ENCODE peak calls at places on chromosomes 11 and 22, in six cellular contexts. One of them, this sample, is unnamed.

GRCh38 chr11:65254724-65255123 is 7.0 kb upstream of the POLA2 start:
- DNase-seq in tibial nerve: no peak
- DNase-seq in lower lobe of right lung: no peak
- DNase-seq in kidney: no peak
- DNase-seq in foreskin fibroblast: no peak
- DNase-seq in AG04449: no peak
- DNase-seq in this sample: no peak

GRCh38 chr22:44758354-44758969 is 6.1 kb downstream of the ARHGAP8 start:
- DNase-seq in tibial nerve: no peak
- DNase-seq in lower lobe of right lung: no peak
- DNase-seq in kidney: no peak
- DNase-seq in foreskin fibroblast: no peak
- DNase-seq in AG04449: peak; percentile 7
- DNase-seq in this sample: peak; percentile 33

GRCh38 chr22:20578192-20578591 is 70.8 kb downstream of the MED15 start:
- DNase-seq in tibial nerve: no peak
- DNase-seq in lower lobe of right lung: no peak
- DNase-seq in kidney: no peak
- DNase-seq in foreskin fibroblast: no peak
- DNase-seq in AG04449: no peak
- DNase-seq in this sample: peak; percentile 64

GRCh38 chr11:48210052-48210451 is 6.6 kb upstream of the OR4B1 start:
- DNase-seq in tibial nerve: no peak
- DNase-seq in lower lobe of right lung: no peak
- DNase-seq in kidney: no peak
- DNase-seq in foreskin fibroblast: no peak
- DNase-seq in AG04449: no peak
- DNase-seq in this sample: no peak

GRCh38 chr11:120680322-120680721 is 168.8 kb downstream of the GRIK4 start:
- DNase-seq in tibial nerve: no peak
- DNase-seq in lower lobe of right lung: no peak
- DNase-seq in kidney: no peak
- DNase-seq in foreskin fibroblast: no peak
- DNase-seq in AG04449: no peak
- DNase-seq in this sample: no peak

GRCh38 chr11:6894097-6894496 is 1.8 kb upstream of the OR2D2 start:
- DNase-seq in tibial nerve: no peak
- DNase-seq in lower lobe of right lung: no peak
- DNase-seq in kidney: no peak
- DNase-seq in foreskin fibroblast: no peak
- DNase-seq in AG04449: no peak
- DNase-seq in this sample: no peak

GRCh38 chr11:34585870-34586654 is 34.8 kb upstream of the EHF start:
- DNase-seq in tibial nerve: no peak
- DNase-seq in lower lobe of right lung: no peak
- DNase-seq in kidney: no peak
- DNase-seq in foreskin fibroblast: peak; percentile 49
- DNase-seq in AG04449: no peak
- DNase-seq in this sample: no peak

GRCh38 chr11:92473736-92474135 is 249.1 kb downstream of the FAT3 start:
- DNase-seq in tibial nerve: no peak
- DNase-seq in lower lobe of right lung: no peak
- DNase-seq in kidney: no peak
- DNase-seq in foreskin fibroblast: no peak
- DNase-seq in AG04449: no peak
- DNase-seq in this sample: no peak

GRCh38 chr22:38718414-38718813 is 12.7 kb downstream of the GTPBP1 start:
- DNase-seq in tibial nerve: no peak
- DNase-seq in lower lobe of right lung: peak; percentile 73
- DNase-seq in kidney: peak; percentile 85
- DNase-seq in foreskin fibroblast: peak; percentile 82
- DNase-seq in AG04449: no peak
- DNase-seq in this sample: no peak

GRCh38 chr11:46119352-46120216 is 1.7 kb downstream of the PHF21A start:
- DNase-seq in tibial nerve: peak; percentile 56
- DNase-seq in lower lobe of right lung: peak; percentile 59
- DNase-seq in kidney: peak; percentile 80
- DNase-seq in foreskin fibroblast: peak; percentile 49
- DNase-seq in AG04449: peak; percentile 21
- DNase-seq in this sample: peak; percentile 86

GRCh38 chr11:69666752-69667536 is 8.2 kb downstream of the LTO1 start:
- DNase-seq in tibial nerve: no peak
- DNase-seq in lower lobe of right lung: no peak
- DNase-seq in kidney: peak; percentile 68
- DNase-seq in foreskin fibroblast: no peak
- DNase-seq in AG04449: no peak
- DNase-seq in this sample: peak; percentile 51

GRCh38 chr11:79006854-79007253 is 432.2 kb upstream of the NARS2 start:
- DNase-seq in tibial nerve: no peak
- DNase-seq in lower lobe of right lung: no peak
- DNase-seq in kidney: no peak
- DNase-seq in foreskin fibroblast: no peak
- DNase-seq in AG04449: no peak
- DNase-seq in this sample: no peak

GRCh38 chr11:87971354-87971753 is 203.9 kb downstream of the RAB38 start:
- DNase-seq in tibial nerve: no peak
- DNase-seq in lower lobe of right lung: no peak
- DNase-seq in kidney: no peak
- DNase-seq in foreskin fibroblast: no peak
- DNase-seq in AG04449: no peak
- DNase-seq in this sample: no peak

GRCh38 chr11:69122642-69123431 is 32.9 kb upstream of the SMIM38 start:
- DNase-seq in tibial nerve: no peak
- DNase-seq in lower lobe of right lung: peak; percentile 94
- DNase-seq in kidney: peak; percentile 97
- DNase-seq in foreskin fibroblast: peak; percentile 61
- DNase-seq in AG04449: no peak
- DNase-seq in this sample: peak; percentile 73

GRCh38 chr11:12139144-12139881 is 28.9 kb downstream of the MICAL2 start:
- DNase-seq in tibial nerve: no peak
- DNase-seq in lower lobe of right lung: no peak
- DNase-seq in kidney: no peak
- DNase-seq in foreskin fibroblast: peak; percentile 47
- DNase-seq in AG04449: peak; percentile 72
- DNase-seq in this sample: peak; percentile 61

GRCh38 chr11:1234054-1234720 is 11.3 kb downstream of the MUC5B start:
- DNase-seq in tibial nerve: no peak
- DNase-seq in lower lobe of right lung: peak; percentile 32
- DNase-seq in kidney: peak; percentile 68
- DNase-seq in foreskin fibroblast: no peak
- DNase-seq in AG04449: no peak
- DNase-seq in this sample: peak; percentile 62

GRCh38 chr11:16763746-16764145 is 25.3 kb downstream of the C11orf58 start:
- DNase-seq in tibial nerve: no peak
- DNase-seq in lower lobe of right lung: no peak
- DNase-seq in kidney: no peak
- DNase-seq in foreskin fibroblast: no peak
- DNase-seq in AG04449: no peak
- DNase-seq in this sample: no peak

GRCh38 chr22:22945195-22945594 is 57.6 kb downstream of the IGLL5 start:
- DNase-seq in tibial nerve: no peak
- DNase-seq in lower lobe of right lung: no peak
- DNase-seq in kidney: no peak
- DNase-seq in foreskin fibroblast: no peak
- DNase-seq in AG04449: no peak
- DNase-seq in this sample: no peak

GRCh38 chr22:39556970-39557811 is 13.4 kb upstream of the CACNA1I start:
- DNase-seq in tibial nerve: no peak
- DNase-seq in lower lobe of right lung: no peak
- DNase-seq in kidney: no peak
- DNase-seq in foreskin fibroblast: peak; percentile 7
- DNase-seq in AG04449: no peak
- DNase-seq in this sample: no peak

GRCh38 chr11:79047980-79048379 is 392.9 kb downstream of the TENM4 start:
- DNase-seq in tibial nerve: no peak
- DNase-seq in lower lobe of right lung: no peak
- DNase-seq in kidney: no peak
- DNase-seq in foreskin fibroblast: no peak
- DNase-seq in AG04449: no peak
- DNase-seq in this sample: no peak

GRCh38 chr11:103546236-103546635 is 437.0 kb downstream of the DYNC2H1 start:
- DNase-seq in tibial nerve: no peak
- DNase-seq in lower lobe of right lung: no peak
- DNase-seq in kidney: no peak
- DNase-seq in foreskin fibroblast: peak; percentile 58
- DNase-seq in AG04449: no peak
- DNase-seq in this sample: no peak

GRCh38 chr11:109267293-109268095 is 154.5 kb upstream of the C11orf87 start:
- DNase-seq in tibial nerve: no peak
- DNase-seq in lower lobe of right lung: no peak
- DNase-seq in kidney: no peak
- DNase-seq in foreskin fibroblast: no peak
- DNase-seq in AG04449: no peak
- DNase-seq in this sample: no peak

GRCh38 chr11:113802621-113803020 is 23.0 kb downstream of the CLDN25 start:
- DNase-seq in tibial nerve: no peak
- DNase-seq in lower lobe of right lung: no peak
- DNase-seq in kidney: no peak
- DNase-seq in foreskin fibroblast: no peak
- DNase-seq in AG04449: no peak
- DNase-seq in this sample: no peak

GRCh38 chr11:113805640-113806039 is 26.0 kb downstream of the CLDN25 start:
- DNase-seq in tibial nerve: no peak
- DNase-seq in lower lobe of right lung: no peak
- DNase-seq in kidney: no peak
- DNase-seq in foreskin fibroblast: no peak
- DNase-seq in AG04449: no peak
- DNase-seq in this sample: no peak

GRCh38 chr11:113806403-113806802 is 26.8 kb downstream of the CLDN25 start:
- DNase-seq in tibial nerve: no peak
- DNase-seq in lower lobe of right lung: no peak
- DNase-seq in kidney: no peak
- DNase-seq in foreskin fibroblast: no peak
- DNase-seq in AG04449: no peak
- DNase-seq in this sample: no peak
- TF ChIP-seq CTCF in tibial nerve: peak; percentile 14
- TF ChIP-seq CTCF in lower lobe of right lung: peak; percentile 30
- TF ChIP-seq CTCF in kidney: peak; percentile 24
- TF ChIP-seq CTCF in foreskin fibroblast: peak; percentile 38
- TF ChIP-seq CTCF in AG04449: peak; percentile 45
- TF ChIP-seq CTCF in this sample: peak; percentile 30

GRCh38 chr11:23680488-23681230 is 816.2 kb upstream of the LUZP2 start:
- DNase-seq in tibial nerve: no peak
- DNase-seq in lower lobe of right lung: peak; percentile 41
- DNase-seq in kidney: peak; percentile 34
- DNase-seq in foreskin fibroblast: no peak
- DNase-seq in AG04449: no peak
- DNase-seq in this sample: peak; percentile 62

GRCh38 chr11:23679041-23679440 is 817.8 kb upstream of the LUZP2 start:
- DNase-seq in tibial nerve: no peak
- DNase-seq in lower lobe of right lung: no peak
- DNase-seq in kidney: peak; percentile 50
- DNase-seq in foreskin fibroblast: no peak
- DNase-seq in AG04449: no peak
- DNase-seq in this sample: peak; percentile 64

GRCh38 chr11:23679981-23680380 is 816.9 kb upstream of the LUZP2 start:
- DNase-seq in tibial nerve: no peak
- DNase-seq in lower lobe of right lung: no peak
- DNase-seq in kidney: peak; percentile 52
- DNase-seq in foreskin fibroblast: no peak
- DNase-seq in AG04449: no peak
- DNase-seq in this sample: peak; percentile 54

GRCh38 chr11:23674866-23675265 is 814.6 kb upstream of the CCDC179 start:
- DNase-seq in tibial nerve: no peak
- DNase-seq in lower lobe of right lung: no peak
- DNase-seq in kidney: no peak
- DNase-seq in foreskin fibroblast: no peak
- DNase-seq in AG04449: no peak
- DNase-seq in this sample: no peak
- TF ChIP-seq CTCF in tibial nerve: no peak
- TF ChIP-seq CTCF in lower lobe of right lung: no peak
- TF ChIP-seq CTCF in kidney: no peak
- TF ChIP-seq CTCF in foreskin fibroblast: no peak
- TF ChIP-seq CTCF in AG04449: no peak
- TF ChIP-seq CTCF in this sample: no peak

DNA sequence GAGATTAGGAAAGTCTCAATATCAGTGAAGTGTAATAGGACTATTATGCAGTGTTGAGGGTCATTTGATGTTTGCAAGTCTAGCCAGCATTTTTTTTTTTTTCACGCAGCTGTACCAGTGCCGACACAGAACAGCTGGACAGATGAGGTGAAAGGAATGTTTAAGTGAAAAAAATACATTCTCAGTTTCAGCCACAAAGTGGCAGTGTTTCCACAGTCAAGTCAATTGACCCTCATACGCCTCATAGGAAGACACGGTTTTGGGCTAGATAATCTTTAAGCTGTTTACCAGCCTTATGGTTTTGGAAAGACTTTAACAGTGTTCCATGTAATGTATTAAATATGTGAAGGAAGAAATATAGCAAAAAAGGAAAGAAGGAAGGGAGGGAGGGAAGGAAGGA is 349.9 kb upstream of the ANO3 start:
- DNase-seq in tibial nerve: peak; percentile 26
- DNase-seq in lower lobe of right lung: no peak
- DNase-seq in kidney: no peak
- DNase-seq in foreskin fibroblast: peak; percentile 69
- DNase-seq in AG04449: peak; percentile 12
- DNase-seq in this sample: no peak
- TF ChIP-seq CTCF in tibial nerve: peak; percentile 42
- TF ChIP-seq CTCF in lower lobe of right lung: peak; percentile 48
- TF ChIP-seq CTCF in kidney: peak; percentile 57
- TF ChIP-seq CTCF in foreskin fibroblast: peak; percentile 32
- TF ChIP-seq CTCF in AG04449: peak; percentile 45
- TF ChIP-seq CTCF in this sample: peak; percentile 38

DNA sequence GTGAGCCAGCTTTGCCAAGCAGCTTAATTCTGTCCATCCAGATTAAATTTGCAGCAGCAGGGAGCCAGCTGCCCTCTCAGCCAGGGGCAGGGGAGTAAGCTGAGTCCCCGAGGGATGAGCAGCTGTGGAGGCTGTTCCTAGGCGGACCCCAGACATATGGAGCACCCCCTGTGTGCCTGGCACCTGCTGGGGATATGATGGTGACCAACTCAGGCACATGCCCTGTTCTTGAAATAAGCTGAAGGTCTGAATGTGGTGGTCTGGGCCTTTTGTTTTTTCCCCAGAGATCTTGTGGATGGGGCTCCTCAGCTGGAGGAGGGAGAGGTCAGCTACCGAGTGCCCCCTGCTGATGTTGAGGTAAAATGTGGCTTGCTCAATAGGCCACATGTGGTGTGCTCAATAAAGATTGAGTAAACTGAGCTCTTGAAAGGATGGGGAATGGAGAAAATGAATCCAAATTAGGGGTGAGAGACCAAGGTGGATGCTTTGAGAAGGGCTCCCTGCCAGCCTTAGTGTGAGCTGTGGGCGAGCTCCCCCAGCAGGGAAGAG is 103.3 kb upstream of the NNMT start:
- DNase-seq in tibial nerve: no peak
- DNase-seq in lower lobe of right lung: no peak
- DNase-seq in kidney: no peak
- DNase-seq in foreskin fibroblast: no peak
- DNase-seq in AG04449: no peak
- DNase-seq in this sample: no peak
- TF ChIP-seq CTCF in tibial nerve: no peak
- TF ChIP-seq CTCF in lower lobe of right lung: no peak
- TF ChIP-seq CTCF in kidney: no peak
- TF ChIP-seq CTCF in foreskin fibroblast: no peak
- TF ChIP-seq CTCF in AG04449: no peak
- TF ChIP-seq CTCF in this sample: no peak